ENCODE peak calls at places on chromosomes 7 and 10, in six cellular contexts. O is neural progenitor cell, V is sigmoid colon, L is PC-9, W is aorta, Y is osteoblast. T is an unnamed sample. For H3K36me3, the result is how much of the 10 kb centered on the place peaks cover.

GRCh38 chr7:142587578-142588191 is 161.6 kb upstream of the PRSS1 start:
- DNase-seq in L (peak), W (no peak), O (peak), V (no peak), Y (peak), T (no peak)

GRCh38 chr7:107643407-107643806 is 17.2 kb upstream of the SLC26A4 start:
- DNase-seq in L (no peak), Y (peak), V (no peak), O (no peak), W (no peak), T (no peak)

GRCh38 chr10:107159871-107160270 is 4.6 kb downstream of the SORCS1 start:
- DNase-seq in V (no peak), O (no peak), W (no peak), Y (no peak), L (no peak), T (no peak)

GRCh38 chr10:6929157-6929830 is 349.2 kb upstream of the PRKCQ start:
- DNase-seq in L (no peak), Y (no peak), W (no peak), O (no peak), V (no peak), T (no peak)

GRCh38 chr7:38839846-38840245 is 69.1 kb downstream of the VPS41 start:
- DNase-seq in W (no peak), V (no peak), Y (no peak), L (no peak), O (no peak), T (no peak)

GRCh38 chr10:49324711-49325110 is 25.7 kb downstream of the C10orf71 start:
- DNase-seq in Y (no peak), O (peak), W (no peak), L (no peak), V (no peak), T (no peak)

GRCh38 chr10:49109669-49110335 is 5.5 kb downstream of the VSTM4 start:
- DNase-seq in Y (peak), O (no peak), W (peak), L (peak), V (peak), T (no peak)

GRCh38 chr10:112202561-112203241 is 19.1 kb upstream of the GPAM start:
- DNase-seq in W (no peak), O (no peak), V (no peak), L (no peak), Y (peak), T (no peak)

GRCh38 chr10:113856563-113856962 is 2.1 kb downstream of the NHLRC2 start:
- DNase-seq in V (no peak), Y (peak), W (no peak), O (no peak), L (no peak), T (no peak)

DNA sequence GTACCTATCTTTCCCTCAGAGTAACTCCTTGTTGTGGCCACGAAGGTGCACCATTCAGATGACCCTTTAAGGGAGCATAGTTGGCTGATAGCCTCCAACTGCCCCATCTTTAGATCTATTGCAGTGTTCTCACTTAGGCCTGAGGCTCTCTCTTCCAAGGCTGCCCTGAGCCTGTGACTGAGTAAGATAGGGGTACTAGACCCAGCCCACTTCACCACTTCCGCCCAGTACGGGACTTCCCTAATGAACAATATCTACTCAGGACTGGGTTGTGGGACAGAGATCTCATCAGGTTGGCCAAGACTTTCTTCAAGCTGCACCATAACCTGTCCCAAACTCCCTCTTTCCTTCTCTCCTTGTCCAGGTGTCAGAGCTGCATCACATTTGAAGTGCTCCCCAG is 5.7 kb upstream of the GNAI1 start:
- DNase-seq in V (no peak), O (no peak), Y (no peak), L (no peak), W (no peak), T (no peak)
- H3K36me3 ChIP-seq in V (under half), O (under half), Y (under half), L (under half), W (under half), T (under half)

GRCh38 chr10:93854985-93855384 is 38.8 kb upstream of the SLC35G1 start:
- DNase-seq in L (no peak), O (no peak), W (no peak), V (no peak), Y (no peak), T (no peak)

GRCh38 chr10:93859049-93859655 is 34.6 kb upstream of the SLC35G1 start:
- DNase-seq in W (no peak), Y (no peak), V (no peak), L (no peak), O (peak), T (no peak)

GRCh38 chr10:93852721-93853120 is 41.1 kb upstream of the SLC35G1 start:
- DNase-seq in L (no peak), Y (no peak), V (no peak), W (no peak), O (no peak), T (no peak)

GRCh38 chr10:93861825-93862224 is 32.0 kb upstream of the SLC35G1 start:
- DNase-seq in Y (no peak), L (no peak), W (no peak), V (no peak), O (no peak), T (no peak)

GRCh38 chr10:93856349-93857140 is 37.2 kb upstream of the SLC35G1 start:
- DNase-seq in L (no peak), W (no peak), Y (no peak), V (no peak), O (no peak), T (no peak)
- H3K36me3 ChIP-seq in L (under half), W (under half), Y (under half), V (under half), O (under half), T (under half)

GRCh38 chr7:130297628-130298027 is 4.7 kb downstream of the CPA4 start:
- DNase-seq in Y (no peak), W (no peak), V (no peak), O (peak), L (no peak), T (no peak)
- H3K36me3 ChIP-seq in Y (under half), W (under half), V (under half), O (under half), L (under half), T (under half)

GRCh38 chr7:92740134-92740533 is 96.2 kb downstream of the CDK6 start:
- DNase-seq in V (no peak), Y (no peak), O (no peak), L (no peak), W (no peak), T (no peak)
- H3K36me3 ChIP-seq in V (under half), Y (under half), O (under half), L (under half), W (under half), T (under half)

GRCh38 chr10:99740261-99740660 is 8.2 kb downstream of the CUTC start:
- DNase-seq in L (no peak), O (no peak), W (no peak), Y (no peak), V (no peak), T (no peak)

GRCh38 chr10:99743841-99744240 is 11.8 kb downstream of the CUTC start:
- DNase-seq in O (no peak), L (no peak), V (no peak), W (no peak), Y (peak), T (no peak)

GRCh38 chr10:99742240-99742639 is 10.2 kb downstream of the CUTC start:
- DNase-seq in V (no peak), O (no peak), W (no peak), Y (no peak), L (no peak), T (no peak)

GRCh38 chr10:99742701-99743100 is 10.7 kb downstream of the CUTC start:
- DNase-seq in W (no peak), V (no peak), Y (no peak), L (no peak), O (no peak), T (no peak)

DNA sequence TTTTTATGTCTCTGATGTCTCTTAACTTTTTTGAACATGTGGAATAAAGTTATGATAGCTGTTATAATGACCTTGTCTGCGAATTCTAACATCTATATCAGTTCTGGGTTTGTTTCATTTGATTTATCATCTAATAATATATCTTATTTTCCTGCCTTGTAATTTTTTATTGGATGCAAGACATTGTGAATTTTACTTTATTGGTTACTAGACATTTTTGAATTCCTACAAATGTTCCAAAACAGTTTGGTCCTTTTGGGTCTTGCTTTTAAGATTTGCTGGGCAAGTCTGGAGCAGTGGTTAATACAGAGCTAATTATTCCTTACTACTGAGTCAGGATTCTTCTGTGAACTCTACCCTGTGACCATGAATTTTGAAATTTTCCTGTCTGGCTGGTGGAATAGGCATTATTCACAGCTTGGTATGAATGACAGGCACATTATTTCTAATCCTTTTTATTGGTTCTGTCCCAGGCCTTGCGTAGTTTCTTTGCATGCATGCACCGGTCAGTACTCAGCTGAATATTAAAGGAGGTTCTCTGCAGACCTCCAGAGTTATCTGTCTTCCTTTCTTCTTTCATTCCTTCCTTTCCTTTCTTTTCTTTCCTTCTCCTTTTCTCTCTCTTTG is 9.0 kb downstream of the CUTC start:
- DNase-seq in W (no peak), V (no peak), L (no peak), Y (no peak), O (no peak), T (no peak)
- H3K36me3 ChIP-seq in W (under half), V (under half), L (under half), Y (half or more), O (under half), T (half or more)

GRCh38 chr10:125026974-125027735 is 85.2 kb downstream of the ZRANB1 start:
- DNase-seq in O (no peak), W (peak), Y (no peak), V (peak), L (no peak), T (no peak)
- H3K36me3 ChIP-seq in O (under half), W (under half), Y (under half), V (under half), L (under half), T (under half)

GRCh38 chr7:17427924-17428323 is 129.5 kb downstream of the AHR start:
- DNase-seq in V (no peak), L (no peak), O (no peak), Y (no peak), W (no peak), T (no peak)
- H3K36me3 ChIP-seq in V (under half), L (under half), O (under half), Y (under half), W (under half), T (under half)

GRCh38 chr7:75985518-75986146 is 8.8 kb downstream of the TMEM120A start:
- DNase-seq in W (no peak), V (no peak), Y (peak), O (no peak), L (no peak), T (no peak)
- H3K36me3 ChIP-seq in W (under half), V (half or more), Y (under half), O (under half), L (under half), T (half or more)